ENCODE peak calls at places on chromosomes 5 and 9, in seven cellular contexts. One of them, this sample, is unnamed.

GRCh38 chr9:97984188-97985057 is 1.3 kb downstream of the ANP32B start:
- DNase-seq in Panc1: no peak
- DNase-seq in small intestine: peak
- DNase-seq in cardiac muscle cell: peak
- DNase-seq in fibroblast of mammary gland: peak
- DNase-seq in AG04450: peak
- DNase-seq in left ventricle myocardium inferior: peak
- DNase-seq in this sample: peak

GRCh38 chr5:12413585-12413984 is 509.3 kb upstream of the CTNND2 start:
- DNase-seq in Panc1: no peak
- DNase-seq in small intestine: no peak
- DNase-seq in cardiac muscle cell: no peak
- DNase-seq in fibroblast of mammary gland: no peak
- DNase-seq in AG04450: no peak
- DNase-seq in left ventricle myocardium inferior: no peak
- DNase-seq in this sample: no peak

GRCh38 chr5:91742504-91742903 is 359.4 kb upstream of the ARRDC3 start:
- DNase-seq in Panc1: no peak
- DNase-seq in small intestine: no peak
- DNase-seq in cardiac muscle cell: no peak
- DNase-seq in fibroblast of mammary gland: no peak
- DNase-seq in AG04450: no peak
- DNase-seq in left ventricle myocardium inferior: no peak
- DNase-seq in this sample: no peak

GRCh38 chr9:72872718-72873117 is 80.1 kb downstream of the ALDH1A1 start:
- DNase-seq in Panc1: no peak
- DNase-seq in small intestine: peak
- DNase-seq in cardiac muscle cell: peak
- DNase-seq in fibroblast of mammary gland: no peak
- DNase-seq in AG04450: no peak
- DNase-seq in left ventricle myocardium inferior: no peak
- DNase-seq in this sample: no peak

GRCh38 chr5:107937198-107937597 is 266.5 kb upstream of the EFNA5 start:
- DNase-seq in Panc1: no peak
- DNase-seq in small intestine: peak
- DNase-seq in cardiac muscle cell: no peak
- DNase-seq in fibroblast of mammary gland: no peak
- DNase-seq in AG04450: no peak
- DNase-seq in left ventricle myocardium inferior: no peak
- DNase-seq in this sample: no peak

GRCh38 chr5:54764691-54765090 is 220.7 kb downstream of the ESM1 start:
- DNase-seq in Panc1: no peak
- DNase-seq in small intestine: no peak
- DNase-seq in cardiac muscle cell: peak
- DNase-seq in fibroblast of mammary gland: peak
- DNase-seq in AG04450: no peak
- DNase-seq in left ventricle myocardium inferior: no peak
- DNase-seq in this sample: no peak

GRCh38 chr5:150339841-150340240 is 17.7 kb upstream of the TCOF1 start:
- DNase-seq in Panc1: no peak
- DNase-seq in small intestine: no peak
- DNase-seq in cardiac muscle cell: no peak
- DNase-seq in fibroblast of mammary gland: no peak
- DNase-seq in AG04450: no peak
- DNase-seq in left ventricle myocardium inferior: no peak
- DNase-seq in this sample: no peak

GRCh38 chr9:120935383-120935857 is 8.8 kb upstream of the TRAF1 start:
- DNase-seq in Panc1: no peak
- DNase-seq in small intestine: peak
- DNase-seq in cardiac muscle cell: peak
- DNase-seq in fibroblast of mammary gland: peak
- DNase-seq in AG04450: peak
- DNase-seq in left ventricle myocardium inferior: peak
- DNase-seq in this sample: peak

GRCh38 chr9:106859957-106860715 is 2.8 kb upstream of the ZNF462 start:
- DNase-seq in Panc1: no peak
- DNase-seq in small intestine: peak
- DNase-seq in cardiac muscle cell: peak
- DNase-seq in fibroblast of mammary gland: no peak
- DNase-seq in AG04450: no peak
- DNase-seq in left ventricle myocardium inferior: peak
- DNase-seq in this sample: no peak

GRCh38 chr5:88377705-88378656 is 109.3 kb upstream of the TMEM161B start:
- DNase-seq in Panc1: no peak
- DNase-seq in small intestine: peak
- DNase-seq in cardiac muscle cell: no peak
- DNase-seq in fibroblast of mammary gland: no peak
- DNase-seq in AG04450: no peak
- DNase-seq in left ventricle myocardium inferior: no peak
- DNase-seq in this sample: no peak

GRCh38 chr9:128416014-128416413 is 4.6 kb upstream of the CERCAM start:
- DNase-seq in Panc1: no peak
- DNase-seq in small intestine: no peak
- DNase-seq in cardiac muscle cell: no peak
- DNase-seq in fibroblast of mammary gland: no peak
- DNase-seq in AG04450: no peak
- DNase-seq in left ventricle myocardium inferior: no peak
- DNase-seq in this sample: no peak

GRCh38 chr9:133386338-133386737 is 10.2 kb downstream of the STKLD1 start:
- DNase-seq in Panc1: no peak
- DNase-seq in small intestine: no peak
- DNase-seq in cardiac muscle cell: no peak
- DNase-seq in fibroblast of mammary gland: no peak
- DNase-seq in AG04450: no peak
- DNase-seq in left ventricle myocardium inferior: no peak
- DNase-seq in this sample: no peak

GRCh38 chr9:92190536-92190790 is 75.2 kb upstream of the SPTLC1 start:
- DNase-seq in Panc1: no peak
- DNase-seq in small intestine: no peak
- DNase-seq in cardiac muscle cell: no peak
- DNase-seq in fibroblast of mammary gland: no peak
- DNase-seq in AG04450: no peak
- DNase-seq in left ventricle myocardium inferior: no peak
- DNase-seq in this sample: no peak

GRCh38 chr9:100324594-100325200 is 28.0 kb downstream of the TEX10 start:
- DNase-seq in Panc1: no peak
- DNase-seq in small intestine: peak
- DNase-seq in cardiac muscle cell: peak
- DNase-seq in fibroblast of mammary gland: peak
- DNase-seq in AG04450: peak
- DNase-seq in left ventricle myocardium inferior: no peak
- DNase-seq in this sample: peak

GRCh38 chr5:110738812-110739651 is at the start of gene SLC25A46:
- DNase-seq in Panc1: peak
- DNase-seq in small intestine: peak
- DNase-seq in cardiac muscle cell: peak
- DNase-seq in fibroblast of mammary gland: peak
- DNase-seq in AG04450: peak
- DNase-seq in left ventricle myocardium inferior: peak
- DNase-seq in this sample: peak

GRCh38 chr5:110736763-110737162 is 2.0 kb upstream of the SLC25A46 start:
- DNase-seq in Panc1: no peak
- DNase-seq in small intestine: peak
- DNase-seq in cardiac muscle cell: no peak
- DNase-seq in fibroblast of mammary gland: no peak
- DNase-seq in AG04450: no peak
- DNase-seq in left ventricle myocardium inferior: no peak
- DNase-seq in this sample: no peak

GRCh38 chr5:110735545-110735944 is 3.3 kb upstream of the SLC25A46 start:
- DNase-seq in Panc1: no peak
- DNase-seq in small intestine: no peak
- DNase-seq in cardiac muscle cell: no peak
- DNase-seq in fibroblast of mammary gland: no peak
- DNase-seq in AG04450: no peak
- DNase-seq in left ventricle myocardium inferior: no peak
- DNase-seq in this sample: no peak

GRCh38 chr5:110734101-110734500 is 4.7 kb upstream of the SLC25A46 start:
- DNase-seq in Panc1: no peak
- DNase-seq in small intestine: no peak
- DNase-seq in cardiac muscle cell: no peak
- DNase-seq in fibroblast of mammary gland: no peak
- DNase-seq in AG04450: no peak
- DNase-seq in left ventricle myocardium inferior: no peak
- DNase-seq in this sample: no peak

GRCh38 chr5:110738503-110738811 is 350 bp upstream of the SLC25A46 start:
- DNase-seq in Panc1: no peak
- DNase-seq in small intestine: no peak
- DNase-seq in cardiac muscle cell: no peak
- DNase-seq in fibroblast of mammary gland: no peak
- DNase-seq in AG04450: no peak
- DNase-seq in left ventricle myocardium inferior: no peak
- DNase-seq in this sample: no peak
- H3K4me3 ChIP-seq in Panc1: peak
- H3K4me3 ChIP-seq in small intestine: peak
- H3K4me3 ChIP-seq in cardiac muscle cell: peak
- H3K4me3 ChIP-seq in fibroblast of mammary gland: peak
- H3K4me3 ChIP-seq in AG04450: peak
- H3K4me3 ChIP-seq in left ventricle myocardium inferior: peak
- H3K4me3 ChIP-seq in this sample: peak

DNA sequence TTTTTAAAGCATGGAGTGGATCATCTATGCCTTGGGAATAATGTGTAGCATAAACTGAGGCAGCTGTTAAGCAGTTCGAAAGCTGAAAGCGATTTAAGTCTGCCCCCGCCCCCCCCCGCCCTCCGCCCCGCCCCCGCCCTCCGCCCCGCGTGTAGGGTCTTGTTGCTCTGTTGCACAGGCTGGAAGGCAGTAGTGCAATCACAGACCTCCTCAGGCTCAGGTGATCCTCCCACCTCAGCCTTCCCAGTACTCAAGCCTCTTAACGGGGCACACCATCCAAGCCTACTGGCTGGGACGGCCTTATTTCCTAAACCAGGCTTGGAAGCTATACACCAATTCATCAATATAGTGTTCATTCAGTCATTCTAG is 942 bp downstream of the ANKDD1B start:
- DNase-seq in Panc1: no peak
- DNase-seq in small intestine: no peak
- DNase-seq in cardiac muscle cell: no peak
- DNase-seq in fibroblast of mammary gland: no peak
- DNase-seq in AG04450: no peak
- DNase-seq in left ventricle myocardium inferior: no peak
- DNase-seq in this sample: no peak
- H3K4me3 ChIP-seq in Panc1: peak
- H3K4me3 ChIP-seq in small intestine: no peak
- H3K4me3 ChIP-seq in cardiac muscle cell: no peak
- H3K4me3 ChIP-seq in fibroblast of mammary gland: peak
- H3K4me3 ChIP-seq in AG04450: peak
- H3K4me3 ChIP-seq in left ventricle myocardium inferior: peak
- H3K4me3 ChIP-seq in this sample: peak

GRCh38 chr9:96574455-96574854 is 45.2 kb downstream of the CDC14B start:
- DNase-seq in Panc1: no peak
- DNase-seq in small intestine: no peak
- DNase-seq in cardiac muscle cell: no peak
- DNase-seq in fibroblast of mammary gland: no peak
- DNase-seq in AG04450: no peak
- DNase-seq in left ventricle myocardium inferior: no peak
- DNase-seq in this sample: no peak
- H3K4me3 ChIP-seq in Panc1: no peak
- H3K4me3 ChIP-seq in small intestine: no peak
- H3K4me3 ChIP-seq in cardiac muscle cell: no peak
- H3K4me3 ChIP-seq in fibroblast of mammary gland: no peak
- H3K4me3 ChIP-seq in AG04450: no peak
- H3K4me3 ChIP-seq in left ventricle myocardium inferior: no peak
- H3K4me3 ChIP-seq in this sample: no peak

GRCh38 chr5:136382791-136383190 is 17.4 kb upstream of the TRPC7 start:
- DNase-seq in Panc1: no peak
- DNase-seq in small intestine: no peak
- DNase-seq in cardiac muscle cell: no peak
- DNase-seq in fibroblast of mammary gland: no peak
- DNase-seq in AG04450: no peak
- DNase-seq in left ventricle myocardium inferior: no peak
- DNase-seq in this sample: no peak

DNA sequence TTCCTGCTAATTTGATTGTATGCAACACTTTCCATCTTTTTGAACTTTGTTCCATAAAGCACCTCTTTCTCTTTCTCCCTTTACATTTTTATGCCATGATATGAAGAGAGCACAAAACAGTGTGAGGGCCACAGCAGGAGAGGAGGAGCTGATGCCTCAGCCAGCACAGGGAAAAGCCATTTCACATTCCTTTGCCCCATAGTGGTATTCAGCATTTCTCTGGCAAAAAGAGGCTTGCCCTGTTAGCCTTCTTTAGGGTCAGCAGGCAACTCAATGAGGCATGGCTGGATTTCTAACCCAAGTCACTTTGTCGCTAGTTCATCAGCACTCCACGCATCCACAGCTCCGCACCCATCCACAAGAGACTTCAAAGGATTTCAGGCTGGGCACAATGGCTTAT is 23.1 kb upstream of the TRPC7 start:
- DNase-seq in Panc1: no peak
- DNase-seq in small intestine: no peak
- DNase-seq in cardiac muscle cell: no peak
- DNase-seq in fibroblast of mammary gland: no peak
- DNase-seq in AG04450: no peak
- DNase-seq in left ventricle myocardium inferior: no peak
- DNase-seq in this sample: no peak
- H3K4me3 ChIP-seq in Panc1: no peak
- H3K4me3 ChIP-seq in small intestine: no peak
- H3K4me3 ChIP-seq in cardiac muscle cell: no peak
- H3K4me3 ChIP-seq in fibroblast of mammary gland: no peak
- H3K4me3 ChIP-seq in AG04450: no peak
- H3K4me3 ChIP-seq in left ventricle myocardium inferior: no peak
- H3K4me3 ChIP-seq in this sample: no peak